ENCODE peak calls at places on chromosomes 1 and 21, in eight cellular contexts. T is kidney, Y is IMR-90, Z is left lung, V is foreskin keratinocyte, O is fibroblast of pulmonary artery, R is GM12865, L is BE2C. F is an unnamed sample.

GRCh38 chr1:25873120-25873519 is 2.4 kb downstream of the PAQR7 start:
- DNase-seq in T (no peak), Y (no peak), Z (peak; percentile 37), V (no peak), O (no peak), R (peak; percentile 20), L (no peak), F (peak; percentile 55)

GRCh38 chr1:169338617-169339016 is 29.0 kb downstream of the NME7 start:
- DNase-seq in T (no peak), Y (no peak), Z (no peak), V (no peak), O (no peak), R (no peak), L (no peak), F (no peak)

GRCh38 chr21:36552458-36552800 is 72.5 kb upstream of the CLDN14 start:
- DNase-seq in T (no peak), Y (no peak), Z (no peak), V (no peak), O (no peak), R (no peak), L (no peak), F (no peak)

GRCh38 chr1:109517337-109517736 is 7.8 kb upstream of the AMIGO1 start:
- DNase-seq in T (no peak), Y (no peak), Z (no peak), V (no peak), O (no peak), R (no peak), L (no peak), F (no peak)

GRCh38 chr1:24894002-24894401 is 36.1 kb downstream of the RUNX3 start:
- DNase-seq in T (no peak), Y (no peak), Z (peak; percentile 6), V (no peak), O (no peak), R (peak; percentile 16), L (no peak), F (peak; percentile 21)

GRCh38 chr21:25568230-25568629 is 39.1 kb downstream of the MRPL39 start:
- DNase-seq in T (peak; percentile 73), Y (peak; percentile 78), Z (peak; percentile 56), V (no peak), O (peak; percentile 83), R (peak; percentile 76), L (no peak), F (no peak)

GRCh38 chr1:3069491-3070303 is 694 bp downstream of the PRDM16 start:
- DNase-seq in T (peak; percentile 75), Y (peak; percentile 19), Z (peak; percentile 50), V (no peak), O (peak; percentile 47), R (no peak), L (peak; percentile 25), F (peak; percentile 87)

GRCh38 chr1:24898909-24899439 is 31.1 kb downstream of the RUNX3 start:
- DNase-seq in T (peak; percentile 55), Y (no peak), Z (peak; percentile 10), V (no peak), O (no peak), R (peak; percentile 52), L (no peak), F (peak; percentile 36)

GRCh38 chr1:184974086-184974836 is at the start of gene NIBAN1:
- DNase-seq in T (peak; percentile 87), Y (peak; percentile 47), Z (peak; percentile 76), V (peak; percentile 53), O (peak; percentile 57), R (peak; percentile 87), L (peak; percentile 15), F (peak; percentile 94)

GRCh38 chr21:32888971-32889370 is 117.4 kb upstream of the PAXBP1 start:
- DNase-seq in T (no peak), Y (no peak), Z (no peak), V (no peak), O (no peak), R (no peak), L (no peak), F (no peak)

GRCh38 chr1:8053878-8054567 is 27.9 kb upstream of the ERRFI1 start:
- DNase-seq in T (no peak), Y (no peak), Z (no peak), V (no peak), O (no peak), R (no peak), L (no peak), F (no peak)

GRCh38 chr1:3476666-3477065 is 22.2 kb downstream of the ARHGEF16 start:
- DNase-seq in T (no peak), Y (no peak), Z (no peak), V (no peak), O (no peak), R (no peak), L (no peak), F (no peak)

GRCh38 chr1:151384584-151384983 is 12.1 kb upstream of the SELENBP1 start:
- DNase-seq in T (no peak), Y (no peak), Z (no peak), V (no peak), O (no peak), R (no peak), L (no peak), F (no peak)

DNA sequence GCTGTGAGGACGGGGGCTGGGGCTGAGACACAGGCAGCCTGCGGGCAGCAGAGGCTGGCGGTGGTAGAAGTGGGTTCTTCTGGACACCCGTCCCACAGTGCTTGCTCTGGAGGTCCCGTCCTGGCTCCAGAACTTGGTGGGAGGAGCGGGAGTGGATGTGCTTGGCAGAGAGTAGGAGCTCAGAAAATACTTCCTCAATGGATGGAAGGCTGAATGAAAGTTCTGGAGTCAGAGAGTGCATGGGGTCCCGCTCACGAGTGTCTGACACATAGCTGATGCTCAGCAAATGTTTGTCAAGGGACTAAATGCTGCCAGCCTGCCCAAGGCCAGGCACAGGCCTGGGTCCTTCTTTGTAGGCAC is 13.4 kb upstream of the NES start:
- DNase-seq in T (no peak), Y (no peak), Z (no peak), V (no peak), O (no peak), R (no peak), L (no peak), F (no peak)
- TF ChIP-seq CTCF in T (no peak), Y (no peak), Z (no peak), V (no peak), O (no peak), R (no peak), L (no peak), F (no peak)

GRCh38 chr1:67213164-67213563 is 46.9 kb downstream of the IL23R start:
- DNase-seq in T (no peak), Y (peak; percentile 17), Z (no peak), V (no peak), O (peak; percentile 31), R (peak; percentile 54), L (no peak), F (no peak)
- TF ChIP-seq CTCF in T (peak; percentile 38), Y (peak; percentile 47), Z (peak; percentile 7), V (peak; percentile 65), O (peak; percentile 77), R (peak; percentile 54), L (peak; percentile 51), F (peak; percentile 75)

GRCh38 chr1:6200188-6200809 is 904 bp upstream of the RPL22 start:
- DNase-seq in T (peak; percentile 28), Y (no peak), Z (no peak), V (no peak), O (no peak), R (no peak), L (no peak), F (no peak)

GRCh38 chr1:6199298-6200187 is at the start of gene RPL22:
- DNase-seq in T (peak; percentile 99), Y (peak; percentile 99), Z (peak; percentile 98), V (peak; percentile 98), O (peak; percentile 100), R (peak; percentile 99), L (peak; percentile 93), F (peak; percentile 99)

GRCh38 chr1:6198646-6199297 is 623 bp downstream of the RPL22 start:
- DNase-seq in T (no peak), Y (no peak), Z (no peak), V (no peak), O (no peak), R (peak; percentile 42), L (no peak), F (no peak)

GRCh38 chr1:6202256-6202655 is 2.9 kb upstream of the RPL22 start:
- DNase-seq in T (peak; percentile 15), Y (no peak), Z (no peak), V (no peak), O (no peak), R (no peak), L (no peak), F (no peak)

GRCh38 chr1:6197746-6198427 is 1.5 kb downstream of the RPL22 start:
- DNase-seq in T (peak; percentile 1), Y (no peak), Z (no peak), V (no peak), O (no peak), R (no peak), L (no peak), F (no peak)
- TF ChIP-seq CTCF in T (no peak), Y (no peak), Z (no peak), V (no peak), O (no peak), R (no peak), L (no peak), F (no peak)

DNA sequence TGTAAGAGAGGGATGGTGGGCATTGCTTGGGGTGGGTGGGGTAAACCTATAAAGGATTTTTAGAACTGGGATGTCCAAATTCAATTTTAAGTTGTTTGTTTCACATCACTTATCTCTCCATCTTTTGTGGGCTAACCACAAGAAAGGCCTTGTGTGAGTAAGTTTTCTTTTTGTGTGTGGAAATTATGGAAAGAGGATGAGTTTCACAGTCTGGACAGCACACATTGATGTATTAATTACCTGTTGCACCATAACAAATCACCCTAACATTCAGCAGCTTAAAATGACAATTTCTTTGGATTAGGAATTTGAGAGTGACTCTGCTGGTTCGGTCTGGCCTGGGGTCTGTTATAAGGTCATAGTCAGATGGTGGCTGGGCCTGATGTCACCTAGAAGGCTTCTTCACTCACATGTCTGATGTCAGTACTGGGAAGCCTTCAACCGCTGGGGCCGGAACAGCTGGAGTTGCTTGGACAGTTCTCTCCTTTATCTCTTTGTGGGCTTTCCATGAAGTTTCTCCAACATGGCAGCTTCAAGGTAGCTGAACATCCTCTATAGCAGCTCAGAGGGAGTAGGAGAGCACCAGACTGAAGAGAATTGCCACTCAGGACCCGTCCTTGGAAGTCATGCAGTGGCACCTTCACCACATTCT is 2.0 kb upstream of the COL9A2 start:
- DNase-seq in T (no peak), Y (no peak), Z (no peak), V (no peak), O (no peak), R (no peak), L (no peak), F (no peak)
- TF ChIP-seq CTCF in T (no peak), Y (no peak), Z (no peak), V (no peak), O (no peak), R (no peak), L (no peak), F (no peak)

F was measured in chondrocyte.